ENCODE peak calls at places on chromosomes 2 and 18, in seven cellular contexts. One of them, this sample, is unnamed.

GRCh38 chr2:40372278-40372580 is 79.7 kb downstream of the SLC8A1 start:
- DNase-seq in brain microvascular endothelial cell: no peak
- DNase-seq in Panc1: no peak
- DNase-seq in omental fat pad: no peak
- DNase-seq in PC-9: no peak
- DNase-seq in endothelial cell: no peak
- DNase-seq in epithelial cell of proximal tubule: no peak
- DNase-seq in this sample: no peak

GRCh38 chr2:101081508-101081907 is 69.7 kb downstream of the TBC1D8 start:
- DNase-seq in brain microvascular endothelial cell: no peak
- DNase-seq in Panc1: no peak
- DNase-seq in epithelial cell of proximal tubule: no peak
- DNase-seq in omental fat pad: no peak
- DNase-seq in endothelial cell: no peak
- DNase-seq in PC-9: no peak
- DNase-seq in this sample: no peak

GRCh38 chr2:27583390-27583915 is 611 bp downstream of the ZNF512 start:
- DNase-seq in brain microvascular endothelial cell: no peak
- DNase-seq in omental fat pad: no peak
- DNase-seq in PC-9: no peak
- DNase-seq in endothelial cell: no peak
- DNase-seq in Panc1: no peak
- DNase-seq in epithelial cell of proximal tubule: peak
- DNase-seq in this sample: no peak

GRCh38 chr18:25453556-25454269 is 101.7 kb upstream of the ZNF521 start:
- DNase-seq in brain microvascular endothelial cell: no peak
- DNase-seq in endothelial cell: no peak
- DNase-seq in omental fat pad: no peak
- DNase-seq in PC-9: no peak
- DNase-seq in Panc1: no peak
- DNase-seq in epithelial cell of proximal tubule: peak
- DNase-seq in this sample: no peak

GRCh38 chr18:55300469-55301195 is 287.4 kb downstream of the TCF4 start:
- DNase-seq in PC-9: no peak
- DNase-seq in omental fat pad: no peak
- DNase-seq in brain microvascular endothelial cell: no peak
- DNase-seq in epithelial cell of proximal tubule: no peak
- DNase-seq in Panc1: no peak
- DNase-seq in endothelial cell: no peak
- DNase-seq in this sample: no peak

GRCh38 chr18:47557160-47557559 is 305.7 kb upstream of the SKOR2 start:
- DNase-seq in Panc1: no peak
- DNase-seq in omental fat pad: no peak
- DNase-seq in epithelial cell of proximal tubule: no peak
- DNase-seq in endothelial cell: no peak
- DNase-seq in brain microvascular endothelial cell: no peak
- DNase-seq in PC-9: no peak
- DNase-seq in this sample: no peak

GRCh38 chr2:142877265-142877756 is at the start of gene KYNU:
- DNase-seq in endothelial cell: no peak
- DNase-seq in Panc1: no peak
- DNase-seq in omental fat pad: no peak
- DNase-seq in PC-9: no peak
- DNase-seq in epithelial cell of proximal tubule: no peak
- DNase-seq in brain microvascular endothelial cell: no peak
- DNase-seq in this sample: no peak

GRCh38 chr2:240024766-240025165 is 376 bp downstream of the NDUFA10 start:
- DNase-seq in Panc1: no peak
- DNase-seq in endothelial cell: no peak
- DNase-seq in brain microvascular endothelial cell: no peak
- DNase-seq in epithelial cell of proximal tubule: no peak
- DNase-seq in omental fat pad: no peak
- DNase-seq in PC-9: no peak
- DNase-seq in this sample: no peak

GRCh38 chr2:240202616-240203015 is 62.2 kb upstream of the OTOS start:
- DNase-seq in epithelial cell of proximal tubule: no peak
- DNase-seq in omental fat pad: no peak
- DNase-seq in PC-9: no peak
- DNase-seq in brain microvascular endothelial cell: no peak
- DNase-seq in Panc1: no peak
- DNase-seq in endothelial cell: no peak
- DNase-seq in this sample: no peak

GRCh38 chr2:100733344-100734187 is 86.4 kb upstream of the NPAS2 start:
- DNase-seq in PC-9: peak
- DNase-seq in epithelial cell of proximal tubule: no peak
- DNase-seq in endothelial cell: no peak
- DNase-seq in brain microvascular endothelial cell: peak
- DNase-seq in Panc1: no peak
- DNase-seq in omental fat pad: no peak
- DNase-seq in this sample: no peak

GRCh38 chr2:96317584-96317997 is 7.5 kb upstream of the ITPRIPL1 start:
- DNase-seq in PC-9: no peak
- DNase-seq in brain microvascular endothelial cell: no peak
- DNase-seq in Panc1: no peak
- DNase-seq in epithelial cell of proximal tubule: no peak
- DNase-seq in endothelial cell: no peak
- DNase-seq in omental fat pad: no peak
- DNase-seq in this sample: no peak

GRCh38 chr2:134668821-134669220 is 50.0 kb downstream of the TMEM163 start:
- DNase-seq in brain microvascular endothelial cell: no peak
- DNase-seq in endothelial cell: no peak
- DNase-seq in epithelial cell of proximal tubule: no peak
- DNase-seq in PC-9: no peak
- DNase-seq in Panc1: no peak
- DNase-seq in omental fat pad: no peak
- DNase-seq in this sample: no peak

GRCh38 chr2:115169814-115170213 is 727.4 kb downstream of the DPP10 start:
- DNase-seq in endothelial cell: no peak
- DNase-seq in PC-9: no peak
- DNase-seq in omental fat pad: no peak
- DNase-seq in brain microvascular endothelial cell: no peak
- DNase-seq in epithelial cell of proximal tubule: no peak
- DNase-seq in Panc1: no peak
- DNase-seq in this sample: no peak

GRCh38 chr2:135547311-135547710 is 16.0 kb downstream of the R3HDM1 start:
- DNase-seq in brain microvascular endothelial cell: no peak
- DNase-seq in omental fat pad: no peak
- DNase-seq in epithelial cell of proximal tubule: no peak
- DNase-seq in endothelial cell: no peak
- DNase-seq in Panc1: no peak
- DNase-seq in PC-9: no peak
- DNase-seq in this sample: no peak

GRCh38 chr2:194166818-194167217 is 1490.2 kb upstream of the SLC39A10 start:
- DNase-seq in omental fat pad: no peak
- DNase-seq in brain microvascular endothelial cell: no peak
- DNase-seq in Panc1: no peak
- DNase-seq in epithelial cell of proximal tubule: peak
- DNase-seq in endothelial cell: peak
- DNase-seq in PC-9: no peak
- DNase-seq in this sample: no peak
- TF ChIP-seq CTCF in omental fat pad: no peak
- TF ChIP-seq CTCF in brain microvascular endothelial cell: peak
- TF ChIP-seq CTCF in Panc1: peak
- TF ChIP-seq CTCF in epithelial cell of proximal tubule: peak
- TF ChIP-seq CTCF in endothelial cell: peak
- TF ChIP-seq CTCF in PC-9: peak
- TF ChIP-seq CTCF in this sample: peak

DNA sequence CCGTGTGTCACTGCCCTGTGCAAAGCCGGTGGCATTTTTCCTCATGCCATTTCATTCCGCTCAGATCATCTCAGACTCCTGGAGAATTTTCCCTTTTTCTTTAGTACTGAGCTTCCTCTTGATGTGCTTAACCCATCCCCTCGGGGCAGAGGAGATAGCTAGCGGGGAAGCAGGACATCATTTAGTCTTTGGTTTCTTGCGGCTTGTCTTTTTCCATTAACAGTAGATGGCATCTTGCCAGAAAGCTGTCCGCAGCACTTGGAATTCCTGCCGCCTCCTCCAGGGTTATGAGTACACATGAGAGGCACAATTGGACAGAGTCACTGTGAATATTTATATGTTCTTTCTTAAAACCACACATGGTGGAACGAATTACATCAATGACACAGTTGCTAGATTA is 226.6 kb downstream of the ALPK2 start:
- DNase-seq in Panc1: no peak
- DNase-seq in endothelial cell: no peak
- DNase-seq in epithelial cell of proximal tubule: no peak
- DNase-seq in brain microvascular endothelial cell: peak
- DNase-seq in omental fat pad: no peak
- DNase-seq in PC-9: no peak
- DNase-seq in this sample: peak
- TF ChIP-seq CTCF in Panc1: no peak
- TF ChIP-seq CTCF in endothelial cell: no peak
- TF ChIP-seq CTCF in epithelial cell of proximal tubule: no peak
- TF ChIP-seq CTCF in brain microvascular endothelial cell: peak
- TF ChIP-seq CTCF in omental fat pad: no peak
- TF ChIP-seq CTCF in PC-9: no peak
- TF ChIP-seq CTCF in this sample: no peak

GRCh38 chr2:230425377-230425776 is 9.4 kb downstream of the SP100 start:
- DNase-seq in omental fat pad: no peak
- DNase-seq in brain microvascular endothelial cell: no peak
- DNase-seq in PC-9: no peak
- DNase-seq in epithelial cell of proximal tubule: no peak
- DNase-seq in Panc1: no peak
- DNase-seq in endothelial cell: no peak
- DNase-seq in this sample: no peak

GRCh38 chr2:230418341-230419016 is 2.5 kb downstream of the SP100 start:
- DNase-seq in epithelial cell of proximal tubule: no peak
- DNase-seq in omental fat pad: no peak
- DNase-seq in brain microvascular endothelial cell: peak
- DNase-seq in PC-9: peak
- DNase-seq in Panc1: no peak
- DNase-seq in endothelial cell: no peak
- DNase-seq in this sample: no peak

GRCh38 chr2:230417436-230417835 is 1.4 kb downstream of the SP100 start:
- DNase-seq in PC-9: no peak
- DNase-seq in brain microvascular endothelial cell: no peak
- DNase-seq in Panc1: no peak
- DNase-seq in epithelial cell of proximal tubule: no peak
- DNase-seq in omental fat pad: no peak
- DNase-seq in endothelial cell: no peak
- DNase-seq in this sample: no peak

GRCh38 chr2:230423851-230424458 is 8.0 kb downstream of the SP100 start:
- DNase-seq in omental fat pad: no peak
- DNase-seq in endothelial cell: no peak
- DNase-seq in Panc1: no peak
- DNase-seq in epithelial cell of proximal tubule: no peak
- DNase-seq in PC-9: no peak
- DNase-seq in brain microvascular endothelial cell: peak
- DNase-seq in this sample: no peak

DNA sequence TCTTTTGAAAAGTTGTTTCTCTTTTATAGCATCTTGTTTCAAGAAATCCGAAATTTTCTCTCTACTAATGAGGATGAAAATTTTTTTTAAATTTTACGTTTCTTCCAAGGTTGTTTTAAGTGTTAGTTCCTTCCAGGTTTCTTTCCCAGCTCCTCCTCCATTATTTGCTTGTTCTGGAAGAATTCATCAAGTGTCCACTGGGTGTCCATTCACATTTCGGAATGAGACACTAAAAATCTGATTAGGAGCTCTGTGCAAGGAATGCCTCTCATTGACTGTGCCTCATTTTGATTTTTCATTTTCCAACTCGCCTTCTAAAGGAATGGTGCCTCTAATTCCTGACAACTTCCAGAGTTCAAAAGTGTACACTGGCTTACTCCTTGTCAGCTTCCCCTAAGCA is 6.1 kb downstream of the SP100 start:
- DNase-seq in PC-9: no peak
- DNase-seq in Panc1: no peak
- DNase-seq in epithelial cell of proximal tubule: no peak
- DNase-seq in brain microvascular endothelial cell: no peak
- DNase-seq in endothelial cell: no peak
- DNase-seq in omental fat pad: no peak
- DNase-seq in this sample: no peak
- TF ChIP-seq CTCF in PC-9: no peak
- TF ChIP-seq CTCF in Panc1: no peak
- TF ChIP-seq CTCF in epithelial cell of proximal tubule: peak
- TF ChIP-seq CTCF in brain microvascular endothelial cell: peak
- TF ChIP-seq CTCF in endothelial cell: peak
- TF ChIP-seq CTCF in omental fat pad: no peak
- TF ChIP-seq CTCF in this sample: no peak

GRCh38 chr2:152046940-152047339 is 51.9 kb downstream of the CACNB4 start:
- DNase-seq in Panc1: no peak
- DNase-seq in omental fat pad: no peak
- DNase-seq in epithelial cell of proximal tubule: no peak
- DNase-seq in PC-9: no peak
- DNase-seq in brain microvascular endothelial cell: no peak
- DNase-seq in endothelial cell: no peak
- DNase-seq in this sample: no peak

GRCh38 chr2:152038451-152038958 is 60.3 kb downstream of the CACNB4 start:
- DNase-seq in epithelial cell of proximal tubule: no peak
- DNase-seq in Panc1: no peak
- DNase-seq in endothelial cell: peak
- DNase-seq in PC-9: no peak
- DNase-seq in omental fat pad: no peak
- DNase-seq in brain microvascular endothelial cell: no peak
- DNase-seq in this sample: no peak

GRCh38 chr2:152047826-152048476 is 50.9 kb downstream of the CACNB4 start:
- DNase-seq in PC-9: no peak
- DNase-seq in brain microvascular endothelial cell: no peak
- DNase-seq in omental fat pad: no peak
- DNase-seq in Panc1: no peak
- DNase-seq in epithelial cell of proximal tubule: no peak
- DNase-seq in endothelial cell: no peak
- DNase-seq in this sample: no peak

GRCh38 chr2:152037711-152038110 is 61.1 kb downstream of the CACNB4 start:
- DNase-seq in epithelial cell of proximal tubule: no peak
- DNase-seq in PC-9: no peak
- DNase-seq in brain microvascular endothelial cell: no peak
- DNase-seq in endothelial cell: no peak
- DNase-seq in Panc1: no peak
- DNase-seq in omental fat pad: no peak
- DNase-seq in this sample: no peak

DNA sequence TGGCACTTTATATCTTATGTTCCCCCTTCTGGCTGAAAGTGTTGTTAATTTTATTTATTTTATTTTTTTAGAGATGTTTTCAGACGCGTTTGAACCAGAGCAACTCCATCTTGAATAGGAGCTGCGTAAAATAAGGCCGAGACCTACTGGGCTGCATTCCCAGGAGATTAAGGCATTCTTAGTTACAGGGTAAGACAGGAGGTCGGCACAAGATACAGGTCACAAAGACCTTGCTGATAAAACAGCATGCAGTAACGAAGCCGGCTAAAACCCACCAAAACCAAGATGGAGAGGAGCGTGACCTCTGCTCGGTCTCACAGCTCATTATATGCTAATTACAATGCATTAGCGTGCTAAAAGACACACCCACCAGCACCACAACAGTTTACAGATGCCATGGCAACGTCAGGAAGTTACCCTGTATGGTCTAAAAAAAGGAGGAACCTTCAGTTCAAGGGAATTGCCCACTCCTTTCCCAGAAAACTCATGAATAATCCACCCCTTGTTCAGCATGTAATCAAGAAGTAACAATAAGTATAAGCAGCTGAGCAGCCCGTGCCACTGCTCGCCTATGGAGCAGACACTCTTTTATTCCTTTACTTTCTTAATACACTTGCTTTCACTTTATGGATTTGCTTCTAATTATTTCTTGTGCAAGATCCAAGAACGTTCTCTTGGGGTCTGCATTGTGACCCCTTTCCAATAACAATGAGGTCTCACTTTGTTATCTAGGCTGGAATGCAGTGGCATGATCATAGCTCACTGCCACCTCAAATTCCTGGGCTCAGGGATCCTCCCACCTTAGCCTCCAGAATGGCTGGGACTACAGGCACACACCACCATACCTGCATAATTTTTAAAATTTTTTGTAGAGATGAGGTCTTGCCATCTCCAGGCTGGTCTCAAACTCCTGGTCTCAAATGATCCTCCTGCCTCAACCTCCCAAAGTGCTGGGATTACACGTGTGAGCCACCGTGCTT is 55.9 kb downstream of the CACNB4 start:
- DNase-seq in omental fat pad: no peak
- DNase-seq in Panc1: no peak
- DNase-seq in PC-9: no peak
- DNase-seq in endothelial cell: no peak
- DNase-seq in brain microvascular endothelial cell: no peak
- DNase-seq in epithelial cell of proximal tubule: no peak
- DNase-seq in this sample: no peak
- TF ChIP-seq CTCF in omental fat pad: no peak
- TF ChIP-seq CTCF in Panc1: no peak
- TF ChIP-seq CTCF in PC-9: no peak
- TF ChIP-seq CTCF in endothelial cell: no peak
- TF ChIP-seq CTCF in brain microvascular endothelial cell: no peak
- TF ChIP-seq CTCF in epithelial cell of proximal tubule: no peak
- TF ChIP-seq CTCF in this sample: no peak